ENCODE peak calls at places on chromosome 3, in eight cellular contexts. Y is endothelial cell; M is activated naive CD8-positive, alpha-beta T cell treated with anti-CD3 and anti-CD28 coated beads for 36 hours; F is HT1080; R is GM13976; C is H54; O is ecto neural progenitor cell; Q is neuronal stem cell. D is an unnamed sample.
A peak's percentile ranks its signal among the peaks of the same experiment; 100 is the strongest.

GRCh38 chr3:12906916-12907290 is 65.5 kb upstream of the RPL32 start:
- DNase-seq in F (no peak), M (no peak), Q (no peak), Y (no peak), R (no peak), C (no peak), O (no peak), D (no peak)

GRCh38 chr3:172606021-172606420 is 82.8 kb upstream of the TNFSF10 start:
- DNase-seq in O (no peak), R (no peak), M (no peak), Q (no peak), C (no peak), Y (no peak), F (peak; percentile 89), D (no peak)

GRCh38 chr3:168085491-168086119 is 10.1 kb downstream of the GOLIM4 start:
- DNase-seq in Y (no peak), R (no peak), O (no peak), F (peak; percentile 74), M (no peak), Q (no peak), C (no peak), D (no peak)

GRCh38 chr3:125683067-125683844 is 88.0 kb upstream of the OSBPL11 start:
- DNase-seq in C (no peak), R (no peak), Y (no peak), F (no peak), Q (no peak), O (no peak), M (no peak), D (no peak)

GRCh38 chr3:15460891-15461524 is 33.6 kb downstream of the EAF1 start:
- DNase-seq in M (no peak), F (peak; percentile 19), R (no peak), Q (no peak), C (no peak), Y (no peak), O (no peak), D (no peak)

GRCh38 chr3:196082471-196082971 is 631 bp upstream of the TFRC start:
- DNase-seq in M (no peak), R (peak; percentile 45), F (no peak), Q (no peak), Y (no peak), O (no peak), C (no peak), D (no peak)

GRCh38 chr3:187046033-187046432 is 93.3 kb downstream of the RPL39L start:
- DNase-seq in C (no peak), F (no peak), Q (no peak), Y (no peak), R (no peak), O (no peak), M (no peak), D (no peak)

GRCh38 chr3:11273945-11274344 is 1.7 kb downstream of the ATG7 start:
- DNase-seq in Q (no peak), C (no peak), F (no peak), Y (no peak), O (no peak), R (no peak), M (no peak), D (no peak)

GRCh38 chr3:13054705-13055285 is 18.4 kb downstream of the IQSEC1 start:
- DNase-seq in M (no peak), O (no peak), F (no peak), R (no peak), Y (no peak), Q (no peak), C (no peak), D (no peak)

GRCh38 chr3:184168363-184169120 is 6.1 kb upstream of the AP2M1 start:
- DNase-seq in Y (no peak), R (no peak), Q (no peak), C (peak; percentile 98), F (no peak), M (no peak), O (no peak), D (no peak)

GRCh38 chr3:906739-907138 is 186.1 kb upstream of the CNTN6 start:
- DNase-seq in O (no peak), Y (no peak), C (no peak), M (no peak), F (no peak), R (no peak), Q (no peak), D (no peak)

GRCh38 chr3:185332026-185332735 is 30.8 kb upstream of the MAP3K13 start:
- DNase-seq in R (peak; percentile 55), Q (no peak), C (no peak), F (peak; percentile 89), O (no peak), Y (no peak), M (no peak), D (no peak)

GRCh38 chr3:15384510-15385237 is 42.7 kb downstream of the METTL6 start:
- DNase-seq in O (no peak), M (no peak), Y (no peak), F (no peak), C (no peak), R (peak; percentile 57), Q (no peak), D (no peak)

GRCh38 chr3:127260416-127260815 is 27.4 kb downstream of the PRR20G start:
- DNase-seq in O (peak; percentile 20), Y (no peak), F (no peak), C (no peak), R (no peak), M (no peak), Q (no peak), D (no peak)